ENCODE peak calls at places on chromosomes 13 and 19, in seven cellular contexts. One of them, this sample, is unnamed.

GRCh38 chr13:94569615-94570014 is 26.3 kb downstream of the TGDS start:
- DNase-seq in SK-N-SH: no peak
- DNase-seq in endodermal cell: no peak
- DNase-seq in IMR-90: no peak
- DNase-seq in CD8-positive, alpha-beta memory T cell: no peak
- DNase-seq in esophagus squamous epithelium: no peak
- DNase-seq in heart right ventricle: no peak
- DNase-seq in this sample: no peak

GRCh38 chr13:100510208-100510997 is 78.2 kb downstream of the GGACT start:
- DNase-seq in esophagus squamous epithelium: no peak
- DNase-seq in endodermal cell: peak; percentile 84
- DNase-seq in IMR-90: no peak
- DNase-seq in SK-N-SH: peak; percentile 77
- DNase-seq in CD8-positive, alpha-beta memory T cell: no peak
- DNase-seq in heart right ventricle: no peak
- DNase-seq in this sample: no peak

GRCh38 chr13:113926951-113927660 is 46.8 kb downstream of the C13orf46 start:
- DNase-seq in CD8-positive, alpha-beta memory T cell: no peak
- DNase-seq in SK-N-SH: peak; percentile 66
- DNase-seq in esophagus squamous epithelium: no peak
- DNase-seq in IMR-90: no peak
- DNase-seq in heart right ventricle: no peak
- DNase-seq in endodermal cell: peak; percentile 28
- DNase-seq in this sample: no peak

GRCh38 chr19:50838239-50838638 is 4.9 kb upstream of the KLK15 start:
- DNase-seq in esophagus squamous epithelium: no peak
- DNase-seq in endodermal cell: peak; percentile 67
- DNase-seq in SK-N-SH: no peak
- DNase-seq in IMR-90: no peak
- DNase-seq in CD8-positive, alpha-beta memory T cell: no peak
- DNase-seq in heart right ventricle: no peak
- DNase-seq in this sample: no peak

GRCh38 chr13:108828053-108828806 is 198.8 kb downstream of the MYO16 start:
- DNase-seq in SK-N-SH: no peak
- DNase-seq in CD8-positive, alpha-beta memory T cell: no peak
- DNase-seq in esophagus squamous epithelium: no peak
- DNase-seq in IMR-90: no peak
- DNase-seq in heart right ventricle: no peak
- DNase-seq in endodermal cell: no peak
- DNase-seq in this sample: no peak

GRCh38 chr19:51507640-51508058 is 6.0 kb upstream of the SIGLEC12 start:
- DNase-seq in endodermal cell: no peak
- DNase-seq in esophagus squamous epithelium: no peak
- DNase-seq in heart right ventricle: no peak
- DNase-seq in IMR-90: no peak
- DNase-seq in CD8-positive, alpha-beta memory T cell: no peak
- DNase-seq in SK-N-SH: no peak
- DNase-seq in this sample: no peak

GRCh38 chr13:42258747-42259146 is 13.2 kb upstream of the AKAP11 start:
- DNase-seq in endodermal cell: peak; percentile 75
- DNase-seq in heart right ventricle: no peak
- DNase-seq in IMR-90: no peak
- DNase-seq in esophagus squamous epithelium: no peak
- DNase-seq in SK-N-SH: no peak
- DNase-seq in CD8-positive, alpha-beta memory T cell: no peak
- DNase-seq in this sample: no peak

GRCh38 chr19:35294328-35294727 is 2.4 kb downstream of the MAG start:
- DNase-seq in IMR-90: no peak
- DNase-seq in endodermal cell: no peak
- DNase-seq in CD8-positive, alpha-beta memory T cell: no peak
- DNase-seq in SK-N-SH: no peak
- DNase-seq in heart right ventricle: no peak
- DNase-seq in esophagus squamous epithelium: no peak
- DNase-seq in this sample: no peak

GRCh38 chr13:46717275-46717674 is 79.7 kb downstream of the ESD start:
- DNase-seq in endodermal cell: no peak
- DNase-seq in SK-N-SH: no peak
- DNase-seq in IMR-90: no peak
- DNase-seq in esophagus squamous epithelium: no peak
- DNase-seq in heart right ventricle: no peak
- DNase-seq in CD8-positive, alpha-beta memory T cell: no peak
- DNase-seq in this sample: no peak

DNA sequence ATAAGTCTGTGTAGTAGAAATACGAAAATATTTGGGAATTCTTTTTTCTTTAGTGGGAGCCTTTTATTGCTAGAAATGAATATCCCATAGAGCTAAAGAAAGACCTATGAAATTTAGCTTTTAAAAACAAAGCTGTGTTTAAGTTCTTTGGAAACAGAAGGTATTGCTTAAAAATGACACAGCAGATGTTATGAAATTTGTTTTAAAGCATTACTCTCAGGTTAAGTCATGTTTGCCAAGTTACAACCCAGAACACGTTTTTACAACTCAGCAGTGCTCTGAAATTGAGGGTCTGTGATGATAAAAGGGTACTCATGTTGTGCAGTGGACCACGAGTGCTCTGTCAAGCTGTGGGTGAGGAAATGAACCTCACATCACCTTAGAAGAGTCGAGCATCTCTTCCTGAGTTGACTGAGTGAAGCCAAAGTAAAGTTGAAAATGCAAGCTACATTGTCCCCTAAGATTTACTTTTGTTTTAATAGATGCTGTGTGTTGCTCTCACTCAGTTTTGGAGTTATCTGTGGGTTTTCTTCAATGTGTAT is 161.1 kb downstream of the SHISA2 start:
- DNase-seq in SK-N-SH: no peak
- DNase-seq in CD8-positive, alpha-beta memory T cell: no peak
- DNase-seq in heart right ventricle: no peak
- DNase-seq in esophagus squamous epithelium: no peak
- DNase-seq in IMR-90: no peak
- DNase-seq in endodermal cell: no peak
- DNase-seq in this sample: no peak
- H3K36me3 ChIP-seq in SK-N-SH: no peaks in the 10 kb centered on the region
- H3K36me3 ChIP-seq in CD8-positive, alpha-beta memory T cell: no peaks in the 10 kb centered on the region
- H3K36me3 ChIP-seq in heart right ventricle: no peaks in the 10 kb centered on the region
- H3K36me3 ChIP-seq in esophagus squamous epithelium: no peaks in the 10 kb centered on the region
- H3K36me3 ChIP-seq in IMR-90: no peaks in the 10 kb centered on the region
- H3K36me3 ChIP-seq in endodermal cell: no peaks in the 10 kb centered on the region
- H3K36me3 ChIP-seq in this sample: no peaks in the 10 kb centered on the region

GRCh38 chr13:43767351-43767901 is 19.3 kb downstream of the ENOX1 start:
- DNase-seq in SK-N-SH: peak; percentile 76
- DNase-seq in endodermal cell: no peak
- DNase-seq in IMR-90: no peak
- DNase-seq in esophagus squamous epithelium: no peak
- DNase-seq in heart right ventricle: peak; percentile 34
- DNase-seq in CD8-positive, alpha-beta memory T cell: no peak
- DNase-seq in this sample: no peak
- H3K4me3 ChIP-seq in SK-N-SH: no peak overlapping the region
- H3K4me3 ChIP-seq in endodermal cell: no peak overlapping the region
- H3K4me3 ChIP-seq in IMR-90: no peak overlapping the region
- H3K4me3 ChIP-seq in esophagus squamous epithelium: no peak overlapping the region
- H3K4me3 ChIP-seq in heart right ventricle: no peak overlapping the region
- H3K4me3 ChIP-seq in CD8-positive, alpha-beta memory T cell: no peak overlapping the region
- H3K4me3 ChIP-seq in this sample: no peak overlapping the region

GRCh38 chr19:7083076-7083956 is 13.8 kb downstream of the ZNF557 start:
- DNase-seq in CD8-positive, alpha-beta memory T cell: no peak
- DNase-seq in esophagus squamous epithelium: no peak
- DNase-seq in endodermal cell: peak; percentile 47
- DNase-seq in heart right ventricle: no peak
- DNase-seq in SK-N-SH: no peak
- DNase-seq in IMR-90: peak; percentile 38
- DNase-seq in this sample: no peak
- H3K9me3 ChIP-seq in CD8-positive, alpha-beta memory T cell: peaks cover 75% of the 10 kb centered on the region
- H3K9me3 ChIP-seq in esophagus squamous epithelium: peaks cover 18% of the 10 kb centered on the region
- H3K9me3 ChIP-seq in endodermal cell: peaks cover 100% of the 10 kb centered on the region
- H3K9me3 ChIP-seq in heart right ventricle: peaks cover 30% of the 10 kb centered on the region
- H3K9me3 ChIP-seq in SK-N-SH: peaks cover 52% of the 10 kb centered on the region
- H3K9me3 ChIP-seq in IMR-90: peaks cover 89% of the 10 kb centered on the region
- H3K9me3 ChIP-seq in this sample: peaks cover 62% of the 10 kb centered on the region

GRCh38 chr19:2766594-2767372 is 16.3 kb downstream of the SGTA start:
- DNase-seq in endodermal cell: no peak
- DNase-seq in esophagus squamous epithelium: no peak
- DNase-seq in IMR-90: no peak
- DNase-seq in CD8-positive, alpha-beta memory T cell: no peak
- DNase-seq in SK-N-SH: no peak
- DNase-seq in heart right ventricle: no peak
- DNase-seq in this sample: no peak

GRCh38 chr19:2763687-2764086 is 19.4 kb downstream of the SGTA start:
- DNase-seq in endodermal cell: no peak
- DNase-seq in SK-N-SH: no peak
- DNase-seq in IMR-90: no peak
- DNase-seq in heart right ventricle: no peak
- DNase-seq in esophagus squamous epithelium: no peak
- DNase-seq in CD8-positive, alpha-beta memory T cell: no peak
- DNase-seq in this sample: no peak

GRCh38 chr19:2762783-2763496 is 20.1 kb downstream of the SGTA start:
- DNase-seq in SK-N-SH: no peak
- DNase-seq in endodermal cell: no peak
- DNase-seq in IMR-90: no peak
- DNase-seq in heart right ventricle: no peak
- DNase-seq in CD8-positive, alpha-beta memory T cell: no peak
- DNase-seq in esophagus squamous epithelium: no peak
- DNase-seq in this sample: no peak

GRCh38 chr19:2765376-2765775 is 17.7 kb downstream of the SGTA start:
- DNase-seq in esophagus squamous epithelium: no peak
- DNase-seq in heart right ventricle: no peak
- DNase-seq in SK-N-SH: no peak
- DNase-seq in IMR-90: no peak
- DNase-seq in endodermal cell: no peak
- DNase-seq in CD8-positive, alpha-beta memory T cell: no peak
- DNase-seq in this sample: no peak

DNA sequence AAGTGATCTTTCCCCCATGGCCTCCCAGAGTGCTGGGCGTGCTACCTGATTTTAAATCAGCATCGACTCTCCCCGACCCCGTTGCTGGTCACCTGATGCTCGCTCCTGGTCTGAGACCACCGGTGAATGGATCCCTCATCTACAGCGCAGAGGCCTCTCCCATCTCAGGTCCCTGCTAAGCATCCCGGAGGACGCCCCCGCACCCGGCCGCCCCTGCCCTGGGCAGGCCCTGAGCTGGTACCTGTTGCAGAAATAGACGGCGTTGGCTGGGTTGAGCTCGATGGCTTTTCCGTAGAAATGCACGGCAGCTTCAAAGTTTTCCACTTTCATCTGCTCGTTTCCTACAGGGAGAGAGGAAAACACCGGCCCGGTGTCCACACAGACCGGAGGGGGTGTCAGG is 18.1 kb downstream of the SGTA start:
- DNase-seq in heart right ventricle: no peak
- DNase-seq in IMR-90: no peak
- DNase-seq in SK-N-SH: no peak
- DNase-seq in CD8-positive, alpha-beta memory T cell: no peak
- DNase-seq in esophagus squamous epithelium: no peak
- DNase-seq in endodermal cell: no peak
- DNase-seq in this sample: no peak
- H3K36me3 ChIP-seq in heart right ventricle: peaks cover 72% of the 10 kb centered on the region
- H3K36me3 ChIP-seq in IMR-90: peaks cover 65% of the 10 kb centered on the region
- H3K36me3 ChIP-seq in SK-N-SH: peaks cover 6% of the 10 kb centered on the region
- H3K36me3 ChIP-seq in CD8-positive, alpha-beta memory T cell: peaks cover 10% of the 10 kb centered on the region
- H3K36me3 ChIP-seq in esophagus squamous epithelium: peaks cover 58% of the 10 kb centered on the region
- H3K36me3 ChIP-seq in endodermal cell: peaks cover 41% of the 10 kb centered on the region
- H3K36me3 ChIP-seq in this sample: peaks cover 36% of the 10 kb centered on the region

GRCh38 chr19:6719540-6719861 is 949 bp downstream of the C3 start:
- DNase-seq in heart right ventricle: no peak
- DNase-seq in CD8-positive, alpha-beta memory T cell: no peak
- DNase-seq in esophagus squamous epithelium: no peak
- DNase-seq in IMR-90: no peak
- DNase-seq in endodermal cell: no peak
- DNase-seq in SK-N-SH: no peak
- DNase-seq in this sample: no peak

GRCh38 chr19:6718111-6718740 is 2.2 kb downstream of the C3 start:
- DNase-seq in esophagus squamous epithelium: no peak
- DNase-seq in heart right ventricle: no peak
- DNase-seq in SK-N-SH: no peak
- DNase-seq in IMR-90: no peak
- DNase-seq in CD8-positive, alpha-beta memory T cell: no peak
- DNase-seq in endodermal cell: peak; percentile 72
- DNase-seq in this sample: no peak

GRCh38 chr19:6717036-6717435 is 3.4 kb downstream of the C3 start:
- DNase-seq in heart right ventricle: no peak
- DNase-seq in esophagus squamous epithelium: no peak
- DNase-seq in IMR-90: no peak
- DNase-seq in SK-N-SH: no peak
- DNase-seq in CD8-positive, alpha-beta memory T cell: no peak
- DNase-seq in endodermal cell: peak; percentile 52
- DNase-seq in this sample: no peak

GRCh38 chr19:6718741-6719539 is 1.5 kb downstream of the C3 start:
- DNase-seq in IMR-90: no peak
- DNase-seq in esophagus squamous epithelium: no peak
- DNase-seq in endodermal cell: peak; percentile 94
- DNase-seq in SK-N-SH: peak; percentile 75
- DNase-seq in CD8-positive, alpha-beta memory T cell: peak; percentile 25
- DNase-seq in heart right ventricle: no peak
- DNase-seq in this sample: no peak

DNA sequence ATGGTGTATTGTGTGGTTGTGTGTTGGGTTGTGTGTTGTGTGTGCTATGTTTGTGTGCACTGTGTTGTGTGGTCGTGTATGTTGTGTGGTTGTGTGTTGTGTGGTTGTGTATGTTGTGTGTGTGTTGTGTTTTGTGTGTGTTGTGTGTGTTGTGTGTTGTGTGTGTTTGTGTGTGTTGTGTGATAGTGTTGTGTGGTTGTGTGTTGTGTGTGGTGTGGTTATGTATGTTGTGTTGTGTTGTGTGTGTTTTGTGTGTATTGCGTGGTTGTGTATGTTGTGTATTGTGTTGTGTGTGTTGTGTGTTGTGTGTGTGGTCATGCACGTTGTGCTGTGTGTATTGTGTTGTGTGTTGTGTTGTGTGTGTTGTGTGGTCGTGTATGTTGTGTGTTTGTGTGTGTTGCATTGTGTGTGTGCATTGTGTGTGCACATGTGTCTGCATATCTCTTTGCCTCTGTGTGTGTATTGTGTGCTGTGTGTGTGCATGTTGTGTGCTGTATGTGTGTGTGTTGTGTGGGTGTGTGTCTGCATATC is 2.9 kb downstream of the C3 start:
- DNase-seq in IMR-90: no peak
- DNase-seq in SK-N-SH: no peak
- DNase-seq in heart right ventricle: no peak
- DNase-seq in endodermal cell: no peak
- DNase-seq in CD8-positive, alpha-beta memory T cell: no peak
- DNase-seq in esophagus squamous epithelium: no peak
- DNase-seq in this sample: no peak
- H3K4me3 ChIP-seq in IMR-90: no peak overlapping the region
- H3K4me3 ChIP-seq in SK-N-SH: no peak overlapping the region
- H3K4me3 ChIP-seq in heart right ventricle: no peak overlapping the region
- H3K4me3 ChIP-seq in endodermal cell: no peak overlapping the region
- H3K4me3 ChIP-seq in CD8-positive, alpha-beta memory T cell: no peak overlapping the region
- H3K4me3 ChIP-seq in esophagus squamous epithelium: no peak overlapping the region
- H3K4me3 ChIP-seq in this sample: no peak overlapping the region

DNA sequence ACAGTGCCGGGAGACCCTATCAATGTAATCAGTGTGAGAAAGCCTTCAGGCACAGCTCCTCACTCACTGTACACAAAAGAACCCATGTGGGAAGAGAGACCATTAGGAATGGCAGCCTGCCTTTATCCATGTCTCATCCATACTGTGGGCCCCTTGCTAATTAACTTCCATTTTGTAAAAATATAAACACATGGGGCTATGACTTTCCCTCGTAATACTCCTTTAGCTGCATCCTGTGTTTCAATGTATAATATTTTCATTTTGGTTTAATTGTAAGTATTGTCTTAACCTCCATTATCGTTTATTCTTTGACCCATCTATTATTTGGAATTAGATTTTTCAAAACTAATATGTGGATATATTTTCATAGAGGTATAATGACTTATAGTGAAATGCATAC is 29.3 kb downstream of the ZNF333 start:
- DNase-seq in endodermal cell: no peak
- DNase-seq in IMR-90: no peak
- DNase-seq in CD8-positive, alpha-beta memory T cell: no peak
- DNase-seq in SK-N-SH: no peak
- DNase-seq in esophagus squamous epithelium: no peak
- DNase-seq in heart right ventricle: no peak
- DNase-seq in this sample: no peak
- H3K9me3 ChIP-seq in endodermal cell: peaks cover 95% of the 10 kb centered on the region
- H3K9me3 ChIP-seq in IMR-90: peaks cover 73% of the 10 kb centered on the region
- H3K9me3 ChIP-seq in CD8-positive, alpha-beta memory T cell: peaks cover 56% of the 10 kb centered on the region
- H3K9me3 ChIP-seq in SK-N-SH: peaks cover 39% of the 10 kb centered on the region
- H3K9me3 ChIP-seq in esophagus squamous epithelium: no peaks in the 10 kb centered on the region
- H3K9me3 ChIP-seq in heart right ventricle: peaks cover 16% of the 10 kb centered on the region
- H3K9me3 ChIP-seq in this sample: peaks cover 23% of the 10 kb centered on the region

This sample was measured in SK-N-MC.